ENCODE peak calls at places on chromosomes 4 and X, in nine cellular contexts. W, V, Q, J, B, A, X, F and R are unnamed samples.

GRCh38 chr4:184648220-184649025 is 824 bp downstream of the CASP3 start:
- DNase-seq in F (no peak), A (peak; percentile 43), B (peak; percentile 47), W (peak; percentile 27), J (peak; percentile 13), X (peak; percentile 39), V (peak; percentile 72), Q (peak; percentile 36), R (peak; percentile 26)

GRCh38 chr4:170853422-170854021 is 763.8 kb upstream of the AADAT start:
- DNase-seq in A (no peak), B (no peak), Q (peak; percentile 3), F (peak; percentile 33), V (peak; percentile 49), X (peak; percentile 32), W (no peak), J (no peak), R (peak; percentile 7)

GRCh38 chr4:1943928-1944327 is 64.8 kb downstream of the NELFA start:
- DNase-seq in F (no peak), W (no peak), X (no peak), B (no peak), A (no peak), V (no peak), J (no peak), Q (no peak), R (no peak)

GRCh38 chrX:51837926-51838325 is 55.5 kb upstream of the MAGED1 start:
- DNase-seq in V (peak; percentile 60), F (no peak), W (no peak), X (peak; percentile 12), J (no peak), A (no peak), B (peak; percentile 67), Q (no peak), R (no peak)

GRCh38 chr4:118799235-118799932 is 36.5 kb downstream of the SEC24D start:
- DNase-seq in F (no peak), Q (no peak), V (no peak), A (no peak), X (no peak), W (no peak), B (no peak), J (no peak), R (no peak)

GRCh38 chrX:118420462-118420861 is 74.6 kb downstream of the WDR44 start:
- DNase-seq in X (no peak), B (peak; percentile 41), A (no peak), J (no peak), W (no peak), V (no peak), Q (no peak), F (no peak), R (no peak)

GRCh38 chr4:165289429-165289785 is 38.1 kb upstream of the MSMO1 start:
- DNase-seq in A (no peak), W (no peak), V (no peak), Q (no peak), X (no peak), B (no peak), F (no peak), J (no peak), R (no peak)

GRCh38 chr4:81255524-81255923 is 40.5 kb upstream of the PRKG2 start:
- DNase-seq in B (peak; percentile 87), Q (no peak), A (no peak), J (no peak), F (no peak), W (no peak), V (no peak), X (no peak), R (peak; percentile 79)

GRCh38 chr4:127606823-127607222 is 25.9 kb upstream of the INTU start:
- DNase-seq in X (peak; percentile 3), F (no peak), A (no peak), W (no peak), V (no peak), B (no peak), Q (no peak), J (no peak), R (no peak)

GRCh38 chrX:84153538-84153937 is 34.5 kb downstream of the RPS6KA6 start:
- DNase-seq in A (no peak), X (no peak), J (no peak), W (no peak), F (no peak), V (no peak), B (no peak), Q (no peak), R (no peak)

GRCh38 chrX:70908541-70908940 is at the start of gene TEX11:
- DNase-seq in J (no peak), B (no peak), F (no peak), A (no peak), X (no peak), W (no peak), V (no peak), Q (no peak), R (no peak)

GRCh38 chrX:150370589-150371312 is 7.6 kb downstream of the MAMLD1 start:
- DNase-seq in J (no peak), W (no peak), F (no peak), X (no peak), V (no peak), B (no peak), A (no peak), Q (no peak), R (no peak)

GRCh38 chr4:133152330-133152791 is 3.3 kb downstream of the PCDH10 start:
- DNase-seq in B (peak; percentile 21), J (no peak), X (no peak), Q (no peak), F (no peak), A (no peak), W (no peak), V (no peak), R (no peak)